ENCODE peak calls at places on chromosome 17, in four cellular contexts. One of them, this sample, is unnamed.
A peak's percentile ranks its signal among the peaks of the same experiment; 100 is the strongest.

GRCh38 chr17:30808785-30809286 is 15.7 kb downstream of the CRLF3 start:
- DNase-seq in tibial nerve: no peak
- DNase-seq in A549: no peak
- DNase-seq in suprapubic skin: no peak
- DNase-seq in this sample: no peak

GRCh38 chr17:55632893-55633292 is 89.8 kb downstream of the TMEM100 start:
- DNase-seq in tibial nerve: no peak
- DNase-seq in suprapubic skin: no peak
- DNase-seq in A549: no peak
- DNase-seq in this sample: no peak

GRCh38 chr17:74499992-74500391 is 31.3 kb downstream of the CD300LB start:
- DNase-seq in suprapubic skin: no peak
- DNase-seq in A549: no peak
- DNase-seq in tibial nerve: no peak
- DNase-seq in this sample: peak; percentile 42

GRCh38 chr17:51427259-51428255 is 167.2 kb downstream of the UTP18 start:
- DNase-seq in tibial nerve: no peak
- DNase-seq in A549: no peak
- DNase-seq in suprapubic skin: no peak
- DNase-seq in this sample: no peak

GRCh38 chr17:19448341-19449268 is 37.6 kb downstream of the RNF112 start:
- DNase-seq in A549: no peak
- DNase-seq in tibial nerve: no peak
- DNase-seq in suprapubic skin: no peak
- DNase-seq in this sample: no peak

GRCh38 chr17:42784811-42785592 is 4.6 kb downstream of the WNK4 start:
- DNase-seq in suprapubic skin: no peak
- DNase-seq in A549: no peak
- DNase-seq in tibial nerve: no peak
- DNase-seq in this sample: no peak

GRCh38 chr17:57986841-57987581 is 1.0 kb downstream of the VEZF1 start:
- DNase-seq in A549: peak; percentile 63
- DNase-seq in tibial nerve: no peak
- DNase-seq in suprapubic skin: no peak
- DNase-seq in this sample: no peak

GRCh38 chr17:20145567-20145966 is 136.4 kb downstream of the SPECC1 start:
- DNase-seq in A549: no peak
- DNase-seq in suprapubic skin: no peak
- DNase-seq in tibial nerve: no peak
- DNase-seq in this sample: no peak

GRCh38 chr17:7289256-7290032 is 5.0 kb downstream of the YBX2 start:
- DNase-seq in suprapubic skin: no peak
- DNase-seq in A549: no peak
- DNase-seq in tibial nerve: no peak
- DNase-seq in this sample: no peak

GRCh38 chr17:11334493-11334892 is 93.5 kb downstream of the SHISA6 start:
- DNase-seq in tibial nerve: no peak
- DNase-seq in A549: no peak
- DNase-seq in suprapubic skin: no peak
- DNase-seq in this sample: no peak

GRCh38 chr17:50354198-50354597 is 8.3 kb downstream of the XYLT2 start:
- DNase-seq in tibial nerve: no peak
- DNase-seq in suprapubic skin: peak; percentile 51
- DNase-seq in A549: no peak
- DNase-seq in this sample: peak; percentile 69

GRCh38 chr17:39187152-39187830 is 10.2 kb downstream of the CACNB1 start:
- DNase-seq in A549: no peak
- DNase-seq in tibial nerve: no peak
- DNase-seq in suprapubic skin: no peak
- DNase-seq in this sample: no peak

GRCh38 chr17:80409626-80410025 is 5.3 kb upstream of the ENDOV start:
- DNase-seq in suprapubic skin: no peak
- DNase-seq in tibial nerve: no peak
- DNase-seq in A549: no peak
- DNase-seq in this sample: no peak

GRCh38 chr17:2056221-2057129 is 1.6 kb downstream of the HIC1 start:
- DNase-seq in A549: no peak
- DNase-seq in suprapubic skin: peak; percentile 64
- DNase-seq in tibial nerve: no peak
- DNase-seq in this sample: no peak

GRCh38 chr17:78113804-78114785 is 14.5 kb downstream of the TMC6 start:
- DNase-seq in A549: no peak
- DNase-seq in tibial nerve: no peak
- DNase-seq in suprapubic skin: peak; percentile 51
- DNase-seq in this sample: no peak

GRCh38 chr17:75637143-75637538 is 3.9 kb downstream of the SMIM5 start:
- DNase-seq in tibial nerve: no peak
- DNase-seq in suprapubic skin: no peak
- DNase-seq in A549: no peak
- DNase-seq in this sample: no peak

GRCh38 chr17:44217738-44218343 is 1.6 kb downstream of the UBTF start:
- DNase-seq in tibial nerve: no peak
- DNase-seq in suprapubic skin: peak; percentile 77
- DNase-seq in A549: no peak
- DNase-seq in this sample: no peak

GRCh38 chr17:17146791-17147406 is 59.2 kb downstream of the PLD6 start:
- DNase-seq in A549: peak; percentile 55
- DNase-seq in suprapubic skin: no peak
- DNase-seq in tibial nerve: no peak
- DNase-seq in this sample: no peak

GRCh38 chr17:70344356-70345060 is 175.2 kb downstream of the KCNJ2 start:
- DNase-seq in tibial nerve: no peak
- DNase-seq in suprapubic skin: no peak
- DNase-seq in A549: no peak
- DNase-seq in this sample: no peak
- H3K4me3 ChIP-seq in tibial nerve: peak overlapping the region; percentile 31
- H3K4me3 ChIP-seq in suprapubic skin: peak overlapping the region; percentile 21
- H3K4me3 ChIP-seq in A549: no peak overlapping the region
- H3K4me3 ChIP-seq in this sample: no peak overlapping the region

GRCh38 chr17:6232768-6233130 is 162.6 kb downstream of the WSCD1 start:
- DNase-seq in suprapubic skin: no peak
- DNase-seq in A549: no peak
- DNase-seq in tibial nerve: no peak
- DNase-seq in this sample: peak; percentile 46

GRCh38 chr17:6233339-6233738 is 163.2 kb downstream of the WSCD1 start:
- DNase-seq in A549: no peak
- DNase-seq in tibial nerve: no peak
- DNase-seq in suprapubic skin: no peak
- DNase-seq in this sample: no peak

GRCh38 chr17:6233856-6234255 is 163.7 kb downstream of the WSCD1 start:
- DNase-seq in suprapubic skin: no peak
- DNase-seq in tibial nerve: no peak
- DNase-seq in A549: no peak
- DNase-seq in this sample: no peak

GRCh38 chr17:6231465-6231864 is 161.3 kb downstream of the WSCD1 start:
- DNase-seq in A549: no peak
- DNase-seq in suprapubic skin: no peak
- DNase-seq in tibial nerve: no peak
- DNase-seq in this sample: peak; percentile 57

GRCh38 chr17:6231886-6232767 is 161.9 kb downstream of the WSCD1 start:
- DNase-seq in suprapubic skin: no peak
- DNase-seq in tibial nerve: no peak
- DNase-seq in A549: peak; percentile 37
- DNase-seq in this sample: peak; percentile 64
- TF ChIP-seq CTCF in suprapubic skin: no peak
- TF ChIP-seq CTCF in tibial nerve: no peak
- TF ChIP-seq CTCF in A549: no peak
- TF ChIP-seq CTCF in this sample: no peak

GRCh38 chr17:15893333-15894024 is 51.5 kb upstream of the ADORA2B start:
- DNase-seq in suprapubic skin: no peak
- DNase-seq in tibial nerve: no peak
- DNase-seq in A549: no peak
- DNase-seq in this sample: no peak
- TF ChIP-seq POLR2A in suprapubic skin: no peak
- TF ChIP-seq POLR2A in tibial nerve: no peak
- TF ChIP-seq POLR2A in A549: no peak
- TF ChIP-seq POLR2A in this sample: no peak

DNA sequence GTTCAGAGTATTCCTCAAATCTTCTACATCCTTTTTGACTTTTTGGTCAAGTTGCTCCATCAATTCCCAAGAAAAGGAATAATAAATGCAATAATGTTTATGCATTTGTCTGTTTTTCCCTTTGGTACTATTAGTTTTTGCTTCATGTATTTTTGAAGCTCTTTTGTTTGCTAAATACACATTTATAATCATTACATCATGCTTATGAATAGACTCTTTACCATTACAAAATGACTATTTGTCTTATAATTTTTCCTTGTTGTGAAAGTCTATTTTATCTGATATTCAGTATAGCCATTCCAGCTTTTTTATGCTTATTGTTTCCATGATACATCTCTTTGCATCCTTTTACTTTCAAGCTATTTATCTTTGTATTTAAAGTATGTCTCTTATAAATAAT is 41.2 kb downstream of the CEP112 start:
- DNase-seq in suprapubic skin: no peak
- DNase-seq in tibial nerve: no peak
- DNase-seq in A549: no peak
- DNase-seq in this sample: no peak
- H3K4me3 ChIP-seq in suprapubic skin: no peak overlapping the region
- H3K4me3 ChIP-seq in tibial nerve: no peak overlapping the region
- H3K4me3 ChIP-seq in A549: no peak overlapping the region
- H3K4me3 ChIP-seq in this sample: no peak overlapping the region

DNA sequence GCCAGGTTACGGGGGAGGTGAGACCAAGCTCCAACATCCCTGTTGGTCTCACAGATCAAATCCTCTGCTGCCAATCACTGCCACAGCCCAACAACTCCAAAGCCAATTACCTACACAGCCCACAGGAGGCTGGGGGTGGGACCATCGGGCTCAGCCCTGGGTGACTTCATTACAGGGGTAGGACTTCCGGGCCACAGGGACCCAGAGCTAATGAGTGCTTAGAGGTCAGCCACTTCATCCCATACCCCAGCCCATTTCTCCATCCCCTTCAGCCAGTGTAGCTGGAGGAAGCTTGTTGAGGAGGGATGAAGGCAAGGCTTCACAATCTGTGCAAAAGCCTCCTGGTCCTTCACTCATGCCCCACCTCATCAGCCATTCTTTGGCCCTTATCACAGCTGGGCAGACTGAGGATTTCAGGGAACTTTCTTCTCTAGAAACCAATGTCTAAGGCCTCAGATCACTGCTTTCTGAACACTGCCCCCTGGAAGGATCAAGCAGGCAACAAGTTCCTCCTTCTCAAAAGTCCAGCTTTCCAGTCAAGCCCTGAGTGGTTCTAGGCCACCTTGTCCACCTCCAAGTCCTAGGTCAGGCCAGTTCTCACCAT is 5.8 kb downstream of the FOXN1 start:
- DNase-seq in suprapubic skin: no peak
- DNase-seq in A549: no peak
- DNase-seq in tibial nerve: no peak
- DNase-seq in this sample: no peak
- TF ChIP-seq CTCF in suprapubic skin: no peak
- TF ChIP-seq CTCF in A549: no peak
- TF ChIP-seq CTCF in tibial nerve: no peak
- TF ChIP-seq CTCF in this sample: no peak

This sample was measured in lower leg skin.